ENCODE peak calls at places on chromosomes 2 and 18, in nine cellular contexts. A is HCT116, R is psoas muscle, Y is pancreas, K is cardiac muscle cell, G is kidney, S is spleen, O is lung, J is left ventricle myocardium inferior. B is an unnamed sample. For H3K4me1, the result is how much of the 10 kb centered on the place peaks cover.

GRCh38 chr2:42771546-42772153 is 7.7 kb upstream of the OXER1 start:
- DNase-seq in A (no peak), R (no peak), Y (no peak), K (no peak), G (no peak), S (no peak), O (no peak), J (no peak), B (no peak)

GRCh38 chr2:216148983-216149382 is 39.8 kb downstream of the XRCC5 start:
- DNase-seq in A (no peak), R (no peak), Y (no peak), K (no peak), G (no peak), S (no peak), O (no peak), J (no peak), B (no peak)

GRCh38 chr2:16525265-16525887 is 140.3 kb downstream of the CYRIA start:
- DNase-seq in A (peak), R (no peak), Y (no peak), K (peak), G (no peak), S (no peak), O (no peak), J (no peak), B (no peak)

GRCh38 chr18:77062518-77063003 is 70.0 kb downstream of the MBP start:
- DNase-seq in A (no peak), R (no peak), Y (no peak), K (peak), G (no peak), S (no peak), O (no peak), J (no peak), B (peak)

GRCh38 chr2:234690569-234691225 is 193.8 kb upstream of the ARL4C start:
- DNase-seq in A (no peak), R (no peak), Y (no peak), K (no peak), G (no peak), S (no peak), O (no peak), J (no peak), B (no peak)

GRCh38 chr2:101803945-101804696 is 106.6 kb downstream of the MAP4K4 start:
- DNase-seq in A (no peak), R (no peak), Y (no peak), K (peak), G (no peak), S (no peak), O (no peak), J (no peak), B (no peak)

GRCh38 chr2:111117666-111118454 is 2.9 kb upstream of the BCL2L11 start:
- DNase-seq in A (no peak), R (peak), Y (peak), K (peak), G (peak), S (peak), O (no peak), J (peak), B (no peak)

GRCh38 chr2:113337809-113338208 is 59.1 kb upstream of the PAX8 start:
- DNase-seq in A (no peak), R (peak), Y (no peak), K (no peak), G (no peak), S (no peak), O (no peak), J (peak), B (no peak)

GRCh38 chr2:1830936-1831616 is 86.8 kb upstream of the PXDN start:
- DNase-seq in A (no peak), R (no peak), Y (no peak), K (peak), G (peak), S (no peak), O (no peak), J (no peak), B (peak)

GRCh38 chr2:35461406-35461805 is 894.2 kb upstream of the CRIM1 start:
- DNase-seq in A (no peak), R (no peak), Y (no peak), K (no peak), G (no peak), S (no peak), O (no peak), J (no peak), B (no peak)

GRCh38 chr2:109432421-109432820 is 181.3 kb downstream of the SEPTIN10 start:
- DNase-seq in A (no peak), R (peak), Y (no peak), K (no peak), G (peak), S (peak), O (no peak), J (no peak), B (no peak)

GRCh38 chr2:9300829-9301453 is 94.3 kb downstream of the ASAP2 start:
- DNase-seq in A (no peak), R (no peak), Y (no peak), K (no peak), G (no peak), S (no peak), O (no peak), J (no peak), B (no peak)

GRCh38 chr2:59935005-59935404 is 618.4 kb downstream of the BCL11A start:
- DNase-seq in A (no peak), R (no peak), Y (no peak), K (no peak), G (no peak), S (no peak), O (no peak), J (no peak), B (no peak)

GRCh38 chr2:70143314-70144150 is 47.3 kb downstream of the C2orf42 start:
- DNase-seq in A (peak), R (peak), Y (peak), K (peak), G (peak), S (peak), O (peak), J (no peak), B (peak)

GRCh38 chr2:230137902-230138539 is 69.3 kb upstream of the SLC16A14 start:
- DNase-seq in A (no peak), R (no peak), Y (no peak), K (no peak), G (no peak), S (no peak), O (no peak), J (no peak), B (no peak)

GRCh38 chr2:127625146-127625943 is 20.6 kb upstream of the GPR17 start:
- DNase-seq in A (no peak), R (peak), Y (no peak), K (no peak), G (no peak), S (peak), O (no peak), J (no peak), B (no peak)

GRCh38 chr2:191347881-191348280 is 102.7 kb downstream of the MYO1B start:
- DNase-seq in A (no peak), R (no peak), Y (no peak), K (no peak), G (no peak), S (no peak), O (no peak), J (no peak), B (no peak)

GRCh38 chr2:27249891-27250651 is 12.8 kb downstream of the SLC30A3 start:
- DNase-seq in A (peak), R (peak), Y (peak), K (peak), G (peak), S (peak), O (peak), J (peak), B (peak)

GRCh38 chr2:28956415-28956826 is 24.7 kb upstream of the TOGARAM2 start:
- DNase-seq in A (peak), R (no peak), Y (no peak), K (peak), G (no peak), S (no peak), O (no peak), J (no peak), B (peak)

GRCh38 chr18:49052891-49053644 is 102.3 kb upstream of the SMAD7 start:
- DNase-seq in A (no peak), R (no peak), Y (no peak), K (peak), G (no peak), S (no peak), O (no peak), J (no peak), B (peak)

GRCh38 chr2:172861163-172861562 is 125.5 kb downstream of the RAPGEF4 start:
- DNase-seq in A (no peak), R (no peak), Y (no peak), K (peak), G (no peak), S (no peak), O (no peak), J (no peak), B (no peak)

GRCh38 chr2:221571391-221572179 is 519 bp downstream of the EPHA4 start:
- DNase-seq in A (no peak), R (peak), Y (no peak), K (peak), G (peak), S (peak), O (no peak), J (peak), B (peak)

GRCh38 chr2:12965540-12966269 is 249.0 kb downstream of the TRIB2 start:
- DNase-seq in A (no peak), R (no peak), Y (no peak), K (peak), G (no peak), S (no peak), O (no peak), J (no peak), B (no peak)

GRCh38 chr18:53906681-53907080 is 317.8 kb downstream of the MBD2 start:
- DNase-seq in A (no peak), R (no peak), Y (no peak), K (no peak), G (no peak), S (no peak), O (no peak), J (peak), B (no peak)

GRCh38 chr18:6434987-6435709 is 20.4 kb upstream of the L3MBTL4 start:
- DNase-seq in A (no peak), R (no peak), Y (no peak), K (no peak), G (no peak), S (no peak), O (no peak), J (no peak), B (no peak)

GRCh38 chr2:137809837-137810236 is 154.4 kb upstream of the HNMT start:
- DNase-seq in A (no peak), R (no peak), Y (no peak), K (no peak), G (no peak), S (no peak), O (no peak), J (no peak), B (no peak)

GRCh38 chr18:27865431-27865830 is 311.5 kb downstream of the CDH2 start:
- DNase-seq in A (no peak), R (no peak), Y (no peak), K (no peak), G (no peak), S (no peak), O (no peak), J (no peak), B (no peak)

GRCh38 chr2:37389984-37390765 is 45.7 kb downstream of the QPCT start:
- DNase-seq in A (peak), R (no peak), Y (no peak), K (peak), G (no peak), S (no peak), O (peak), J (no peak), B (peak)

GRCh38 chr18:34551824-34552223 is 158.3 kb upstream of the DTNA start:
- DNase-seq in A (no peak), R (no peak), Y (no peak), K (no peak), G (no peak), S (no peak), O (no peak), J (no peak), B (no peak)

GRCh38 chr2:81068144-81068543 is 763.6 kb upstream of the LRRTM1 start:
- DNase-seq in A (no peak), R (no peak), Y (no peak), K (no peak), G (no peak), S (no peak), O (no peak), J (no peak), B (no peak)

GRCh38 chr2:102043560-102043959 is 51.8 kb downstream of the IL1R2 start:
- DNase-seq in A (no peak), R (no peak), Y (no peak), K (no peak), G (no peak), S (no peak), O (no peak), J (no peak), B (no peak)

GRCh38 chr18:42053188-42053781 is 98.3 kb downstream of the PIK3C3 start:
- DNase-seq in A (peak), R (peak), Y (peak), K (peak), G (no peak), S (no peak), O (peak), J (no peak), B (peak)

GRCh38 chr2:11482473-11483031 is 16.6 kb upstream of the E2F6 start:
- DNase-seq in A (no peak), R (peak), Y (no peak), K (no peak), G (peak), S (no peak), O (no peak), J (peak), B (no peak)

GRCh38 chr18:47247036-47247832 is 4.2 kb downstream of the SKOR2 start:
- DNase-seq in A (no peak), R (no peak), Y (no peak), K (no peak), G (no peak), S (no peak), O (no peak), J (no peak), B (no peak)

GRCh38 chr2:29502452-29502851 is 387.2 kb downstream of the CLIP4 start:
- DNase-seq in A (no peak), R (no peak), Y (no peak), K (no peak), G (no peak), S (no peak), O (no peak), J (no peak), B (no peak)

GRCh38 chr2:133566967-133567645 is 1.2 kb downstream of the NCKAP5 start:
- DNase-seq in A (no peak), R (peak), Y (no peak), K (peak), G (peak), S (no peak), O (peak), J (peak), B (no peak)

DNA sequence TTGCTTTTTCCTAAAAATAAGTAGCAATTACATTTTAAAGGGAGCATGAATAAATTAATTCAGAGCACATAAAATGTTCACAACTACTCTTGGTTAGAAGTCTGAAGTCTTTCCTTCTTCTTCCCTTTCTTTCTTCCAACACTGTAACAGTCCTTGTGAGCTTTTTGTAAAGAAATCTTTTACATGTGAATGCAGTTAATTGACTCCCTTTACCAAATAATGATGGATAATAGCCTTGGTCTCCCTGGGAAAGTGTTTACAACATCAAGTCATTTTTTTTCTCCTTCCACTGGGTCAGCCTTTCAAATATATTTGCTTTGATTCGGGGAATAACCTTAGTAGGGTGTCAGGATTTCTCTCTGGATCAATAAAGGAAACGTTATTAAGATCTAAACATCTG is 39.1 kb downstream of the CALCRL start:
- DNase-seq in A (no peak), R (no peak), Y (no peak), K (no peak), G (no peak), S (no peak), O (no peak), J (no peak), B (no peak)
- H3K4me1 ChIP-seq in A (under half), R (under half), Y (under half), K (under half), G (under half), S (under half), O (under half), J (under half), B (under half)

GRCh38 chr18:24015897-24016631 is 1.5 kb downstream of the TTC39C start:
- DNase-seq in A (no peak), R (no peak), Y (no peak), K (no peak), G (no peak), S (no peak), O (no peak), J (no peak), B (no peak)

GRCh38 chr18:24014062-24014985 is at the start of gene TTC39C:
- DNase-seq in A (peak), R (peak), Y (peak), K (peak), G (peak), S (peak), O (peak), J (peak), B (peak)

GRCh38 chr18:24014986-24015896 is 687 bp downstream of the TTC39C start:
- DNase-seq in A (no peak), R (peak), Y (peak), K (peak), G (peak), S (peak), O (peak), J (peak), B (peak)

GRCh38 chr18:24018299-24018910 is 3.9 kb downstream of the TTC39C start:
- DNase-seq in A (no peak), R (no peak), Y (no peak), K (no peak), G (no peak), S (no peak), O (no peak), J (no peak), B (no peak)

GRCh38 chr18:24016643-24017042 is 2.1 kb downstream of the TTC39C start:
- DNase-seq in A (peak), R (no peak), Y (no peak), K (no peak), G (no peak), S (no peak), O (no peak), J (no peak), B (no peak)
- H3K4me1 ChIP-seq in A (under half), R (under half), Y (under half), K (under half), G (under half), S (half or more), O (under half), J (under half), B (half or more)

DNA sequence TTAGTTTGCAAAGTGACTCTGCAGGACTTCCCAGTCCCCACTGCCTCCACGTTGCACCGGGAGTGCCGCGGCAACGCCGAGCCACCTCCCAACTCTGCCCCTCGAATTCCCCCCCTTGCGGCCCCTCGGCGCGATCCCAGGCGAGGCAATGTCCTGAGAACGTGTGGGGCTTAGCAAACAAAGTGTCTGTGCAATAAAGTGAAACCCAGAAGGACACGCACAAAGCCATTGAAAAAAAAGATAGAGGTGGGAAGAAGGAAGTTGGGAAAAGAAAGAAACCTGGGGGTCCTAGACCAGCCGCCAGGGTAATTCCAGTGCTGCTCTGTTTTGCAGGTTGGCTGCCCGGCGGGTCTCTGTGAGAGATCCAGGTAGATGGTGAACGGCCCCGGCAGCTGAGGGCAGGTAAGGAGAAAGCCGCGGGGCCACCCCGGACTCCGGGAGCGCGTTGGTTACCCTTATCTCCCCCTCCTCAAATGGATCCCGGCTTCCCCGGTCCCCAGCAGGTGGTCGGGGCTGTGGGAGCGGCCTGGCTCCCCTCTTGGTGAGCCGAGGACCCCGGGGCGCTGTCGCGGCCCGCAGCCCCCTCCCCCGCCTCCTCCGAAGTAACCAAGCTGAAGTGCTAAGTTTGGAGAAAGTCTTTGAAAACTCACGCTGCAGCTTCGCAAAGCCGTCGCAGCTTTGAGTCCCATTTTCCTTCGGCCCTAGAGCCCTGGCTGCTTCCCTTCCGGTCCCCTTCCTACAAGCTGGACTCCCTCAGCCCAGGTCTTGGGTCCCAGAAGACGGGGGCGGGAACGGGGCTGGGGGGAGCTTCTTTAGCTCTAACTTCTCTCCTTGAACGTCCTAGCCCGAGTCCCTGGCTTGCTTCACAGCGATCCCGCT is 525 bp downstream of the OTX1 start:
- DNase-seq in A (no peak), R (no peak), Y (no peak), K (no peak), G (peak), S (no peak), O (no peak), J (no peak), B (no peak)
- H3K4me1 ChIP-seq in A (under half), R (under half), Y (under half), K (under half), G (under half), S (half or more), O (under half), J (half or more), B (under half)

DNA sequence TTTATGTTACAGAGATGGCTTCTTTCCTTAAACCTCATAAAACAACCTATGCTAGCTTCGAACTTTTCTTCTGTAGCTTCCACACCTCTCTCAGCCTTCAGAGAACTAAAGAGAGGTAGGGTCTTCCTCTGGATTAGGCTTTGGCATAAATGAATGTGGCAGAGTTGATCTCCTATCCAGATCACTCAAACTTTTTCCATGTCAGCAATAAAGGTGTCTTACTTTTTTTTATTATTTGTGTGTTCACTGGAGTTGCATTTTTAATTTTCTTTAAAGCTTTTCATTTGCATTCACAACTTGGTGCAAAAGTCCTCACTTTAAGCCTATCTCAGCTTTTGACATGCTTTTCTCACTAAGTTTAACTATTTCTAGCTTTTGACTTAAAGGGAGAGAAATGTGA is 66.0 kb downstream of the LANCL1 start:
- DNase-seq in A (no peak), R (no peak), Y (no peak), K (no peak), G (no peak), S (no peak), O (no peak), J (no peak), B (no peak)
- H3K4me1 ChIP-seq in A (under half), R (under half), Y (under half), K (under half), G (under half), S (under half), O (under half), J (under half), B (under half)

GRCh38 chr2:237697586-237698337 is 70.4 kb downstream of the LRRFIP1 start:
- DNase-seq in A (no peak), R (no peak), Y (no peak), K (peak), G (peak), S (peak), O (no peak), J (no peak), B (no peak)
- H3K4me1 ChIP-seq in A (half or more), R (half or more), Y (under half), K (half or more), G (half or more), S (half or more), O (half or more), J (half or more), B (half or more)

GRCh38 chr2:231411871-231412615 is 16.5 kb downstream of the B3GNT7 start:
- DNase-seq in A (peak), R (peak), Y (peak), K (peak), G (peak), S (peak), O (peak), J (peak), B (peak)

GRCh38 chr2:231415029-231415428 is 19.5 kb downstream of the B3GNT7 start:
- DNase-seq in A (no peak), R (no peak), Y (no peak), K (no peak), G (peak), S (no peak), O (no peak), J (no peak), B (no peak)

GRCh38 chr2:231412616-231412963 is 17.1 kb downstream of the B3GNT7 start:
- DNase-seq in A (no peak), R (no peak), Y (no peak), K (no peak), G (no peak), S (no peak), O (no peak), J (no peak), B (no peak)

GRCh38 chr2:231413921-231414476 is 18.5 kb downstream of the B3GNT7 start:
- DNase-seq in A (no peak), R (no peak), Y (no peak), K (no peak), G (peak), S (no peak), O (no peak), J (no peak), B (no peak)

GRCh38 chr2:231413456-231413855 is 17.9 kb downstream of the B3GNT7 start:
- DNase-seq in A (no peak), R (no peak), Y (no peak), K (no peak), G (peak), S (no peak), O (no peak), J (no peak), B (no peak)
- H3K4me1 ChIP-seq in A (under half), R (under half), Y (under half), K (under half), G (under half), S (under half), O (under half), J (under half), B (under half)

GRCh38 chr2:224160917-224161316 is 121.8 kb upstream of the SERPINE2 start:
- DNase-seq in A (no peak), R (peak), Y (peak), K (peak), G (peak), S (no peak), O (no peak), J (peak), B (no peak)
- H3K4me1 ChIP-seq in A (under half), R (under half), Y (under half), K (under half), G (under half), S (under half), O (under half), J (under half), B (under half)